ENCODE peak calls at places on chromosomes 16 and 17, in five cellular contexts. F is tibial artery; O is testis; C is CD8-positive, alpha-beta T cell; B is A549. X is an unnamed sample. For H3K4me1, the result is how much of the 10 kb centered on the place peaks cover.

GRCh38 chr17:77403854-77404253 is 263.1 kb downstream of the SEC14L1 start:
- DNase-seq in F (no peak), O (no peak), C (no peak), B (no peak), X (no peak)

GRCh38 chr16:68013440-68013839 is 2.3 kb downstream of the DPEP2NB start:
- DNase-seq in F (no peak), O (no peak), C (no peak), B (no peak), X (no peak)

GRCh38 chr16:10009691-10010090 is 172.5 kb downstream of the GRIN2A start:
- DNase-seq in F (no peak), O (no peak), C (no peak), B (no peak), X (no peak)

GRCh38 chr16:84270531-84270930 is 24.1 kb upstream of the WFDC1 start:
- DNase-seq in F (no peak), O (no peak), C (no peak), B (no peak), X (no peak)

GRCh38 chr16:48082516-48082915 is 73.3 kb downstream of the ABCC12 start:
- DNase-seq in F (no peak), O (no peak), C (no peak), B (no peak), X (no peak)

GRCh38 chr16:46918905-46919792 is 35.0 kb downstream of the GPT2 start:
- DNase-seq in F (no peak), O (no peak), C (no peak), B (no peak), X (no peak)

GRCh38 chr16:79134300-79134699 is 466.2 kb downstream of the MAF start:
- DNase-seq in F (no peak), O (no peak), C (no peak), B (no peak), X (no peak)

GRCh38 chr16:16096161-16096857 is 127.0 kb downstream of the ABCC6 start:
- DNase-seq in F (peak), O (peak), C (no peak), B (no peak), X (no peak)

GRCh38 chr17:39794249-39794970 is 56.7 kb downstream of the GRB7 start:
- DNase-seq in F (no peak), O (no peak), C (no peak), B (no peak), X (no peak)

GRCh38 chr17:69878661-69879060 is 196.4 kb upstream of the KCNJ16 start:
- DNase-seq in F (no peak), O (no peak), C (no peak), B (no peak), X (no peak)

GRCh38 chr17:29238133-29238850 is 8.4 kb upstream of the CRYBA1 start:
- DNase-seq in F (no peak), O (no peak), C (no peak), B (no peak), X (peak)

GRCh38 chr16:79430129-79430789 is 170.3 kb downstream of the MAF start:
- DNase-seq in F (no peak), O (no peak), C (no peak), B (no peak), X (no peak)

GRCh38 chr17:47785538-47786123 is 36.0 kb downstream of the OSBPL7 start:
- DNase-seq in F (no peak), O (no peak), C (no peak), B (no peak), X (no peak)

GRCh38 chr16:73006021-73006420 is 41.9 kb downstream of the ZFHX3 start:
- DNase-seq in F (no peak), O (no peak), C (no peak), B (no peak), X (no peak)

GRCh38 chr17:81339502-81340296 is 44.6 kb upstream of the SLC38A10 start:
- DNase-seq in F (no peak), O (no peak), C (no peak), B (peak), X (no peak)

DNA sequence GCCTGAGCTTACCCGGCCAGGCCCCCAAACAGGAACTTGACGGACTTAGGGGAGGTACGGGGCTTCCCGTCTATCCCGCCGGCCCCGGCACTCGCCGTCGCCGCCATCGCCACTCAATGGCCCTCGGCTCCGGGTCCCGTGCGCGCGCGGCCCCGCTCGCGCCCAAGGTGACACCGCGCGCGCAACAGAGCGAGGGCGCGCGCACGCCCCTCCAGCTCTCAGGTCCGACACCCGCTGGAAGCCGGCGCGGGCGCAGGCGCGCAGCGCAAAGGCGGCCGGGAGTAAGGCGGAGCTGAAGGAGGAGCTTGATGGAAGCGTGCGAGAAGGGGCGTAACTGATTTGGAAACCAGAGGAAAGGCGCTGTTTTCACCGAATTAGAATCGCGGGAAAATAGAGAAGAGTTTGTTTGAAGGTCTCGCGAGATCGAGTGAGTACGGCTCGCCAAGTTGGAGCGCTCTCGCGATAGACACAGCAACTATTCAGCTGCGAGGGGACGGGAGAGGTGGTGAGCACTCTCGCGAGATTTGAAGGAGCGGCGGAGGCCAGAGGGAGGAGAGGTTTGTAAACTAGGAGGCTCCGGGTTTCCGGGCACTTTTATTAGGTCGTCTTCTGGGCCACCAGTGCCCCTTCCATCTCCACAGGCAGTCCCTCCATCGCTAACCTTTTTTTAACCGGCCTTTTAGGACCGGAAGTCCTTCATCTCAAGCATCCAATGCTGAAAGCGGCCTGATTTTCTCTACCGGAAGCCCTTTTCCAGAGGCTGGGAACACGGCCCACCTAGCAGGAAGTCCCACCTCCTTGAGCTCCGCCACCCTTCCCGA is at the start of the genes RNF167 and SLC25A11:
- DNase-seq in F (peak), O (peak), C (peak), B (peak), X (peak)
- H3K4me1 ChIP-seq in F (under half), O (under half), C (half or more), B (under half), X (under half)

DNA sequence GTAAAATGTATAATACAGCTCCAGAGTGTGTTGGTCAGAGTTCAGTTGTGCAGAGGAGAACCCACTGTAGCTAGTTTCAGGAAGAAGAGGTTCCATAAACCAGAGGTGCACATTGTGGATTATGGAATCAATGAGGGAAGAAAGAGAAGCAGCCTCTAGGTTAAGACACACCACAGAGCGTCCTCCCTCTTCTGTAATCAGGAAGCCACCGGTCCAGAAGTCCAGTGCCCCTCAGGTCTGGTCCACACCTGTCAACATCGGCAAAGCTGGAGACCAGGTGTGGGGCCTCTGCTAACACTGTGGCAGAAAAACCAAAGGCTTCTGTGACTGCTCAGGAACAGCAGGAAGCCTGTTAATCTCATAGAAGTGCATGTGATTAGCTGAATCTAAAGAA is 23.4 kb downstream of the LIMD2 start:
- DNase-seq in F (no peak), O (no peak), C (no peak), B (no peak), X (no peak)
- H3K27ac ChIP-seq in F (peak), O (no peak), C (no peak), B (no peak), X (no peak)

GRCh38 chr17:18944646-18945045 is 7.3 kb upstream of the SLC5A10 start:
- DNase-seq in F (no peak), O (no peak), C (no peak), B (no peak), X (no peak)

GRCh38 chr17:18949566-18949965 is 2.4 kb upstream of the SLC5A10 start:
- DNase-seq in F (no peak), O (peak), C (no peak), B (no peak), X (no peak)

GRCh38 chr17:18948476-18949006 is 3.4 kb upstream of the SLC5A10 start:
- DNase-seq in F (no peak), O (no peak), C (no peak), B (no peak), X (no peak)

GRCh38 chr17:18947866-18948265 is 4.1 kb upstream of the SLC5A10 start:
- DNase-seq in F (no peak), O (no peak), C (no peak), B (no peak), X (no peak)

DNA sequence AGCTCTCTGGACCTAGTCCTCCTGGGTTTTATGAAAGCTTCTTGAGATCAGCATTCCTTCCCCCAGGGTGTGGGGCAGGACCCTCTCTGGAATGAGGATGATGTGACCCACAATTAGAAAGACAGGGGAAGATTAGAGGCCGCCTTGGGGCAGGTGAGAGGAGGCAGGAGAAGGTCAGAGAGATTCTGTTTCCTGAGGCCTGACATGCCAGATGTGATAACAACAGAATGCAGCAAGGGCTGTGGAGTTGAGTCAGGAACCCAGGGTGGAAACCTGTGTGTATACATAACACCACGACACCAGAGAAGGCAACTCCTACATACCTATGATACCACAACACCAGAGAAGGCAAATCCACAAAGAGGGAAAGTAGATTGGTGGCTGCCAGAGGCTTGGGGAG is 5.4 kb upstream of the SLC5A10 start:
- DNase-seq in F (no peak), O (no peak), C (no peak), B (no peak), X (no peak)
- H3K4me3 ChIP-seq in F (no peak), O (no peak), C (no peak), B (no peak), X (no peak)

DNA sequence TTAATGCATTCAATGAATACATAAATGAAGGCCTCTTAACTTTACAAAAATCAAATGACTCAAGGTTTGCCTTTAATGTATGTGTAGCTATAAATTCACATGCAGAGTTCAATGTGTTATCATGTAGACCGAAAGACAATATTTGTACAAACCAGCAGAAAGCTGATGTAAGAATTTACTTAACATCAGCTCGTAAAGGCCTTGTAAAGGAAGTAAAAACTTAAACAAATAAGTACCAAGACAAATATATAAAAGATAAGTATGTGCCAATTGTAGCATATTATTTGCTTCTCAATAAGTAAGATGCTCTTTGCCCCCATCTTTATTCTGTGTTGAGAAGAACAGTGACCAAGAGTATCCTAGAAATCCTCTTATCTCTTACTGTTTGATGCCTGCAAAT is 105.7 kb downstream of the SYCE1L start:
- DNase-seq in F (no peak), O (no peak), C (no peak), B (no peak), X (no peak)
- H3K4me1 ChIP-seq in F (under half), O (under half), C (under half), B (half or more), X (under half)

GRCh38 chr16:11604783-11605563 is 18.3 kb upstream of the LITAF start:
- DNase-seq in F (no peak), O (peak), C (no peak), B (no peak), X (no peak)
- H3K27ac ChIP-seq in F (peak), O (no peak), C (no peak), B (peak), X (peak)

GRCh38 chr17:44310188-44310587 is 1.8 kb downstream of the RUNDC3A start:
- DNase-seq in F (no peak), O (no peak), C (no peak), B (no peak), X (no peak)

GRCh38 chr17:44310612-44311376 is 2.4 kb downstream of the RUNDC3A start:
- DNase-seq in F (no peak), O (no peak), C (no peak), B (no peak), X (no peak)

GRCh38 chr17:44308320-44308818 is at the start of gene RUNDC3A:
- DNase-seq in F (peak), O (peak), C (peak), B (peak), X (peak)

GRCh38 chr17:44308865-44309264 is 464 bp downstream of the RUNDC3A start:
- DNase-seq in F (no peak), O (no peak), C (no peak), B (no peak), X (no peak)

GRCh38 chr17:44309472-44309871 is 1.1 kb downstream of the RUNDC3A start:
- DNase-seq in F (no peak), O (no peak), C (no peak), B (no peak), X (no peak)
- H3K4me3 ChIP-seq in F (no peak), O (no peak), C (peak), B (no peak), X (no peak)

GRCh38 chr17:4314618-4315017 is 50.8 kb upstream of the ANKFY1 start:
- DNase-seq in F (no peak), O (no peak), C (no peak), B (no peak), X (no peak)

GRCh38 chr17:4313482-4314114 is 49.8 kb upstream of the ANKFY1 start:
- DNase-seq in F (no peak), O (no peak), C (no peak), B (no peak), X (no peak)

GRCh38 chr17:4316648-4317047 is 49.8 kb downstream of the UBE2G1 start:
- DNase-seq in F (no peak), O (no peak), C (no peak), B (no peak), X (no peak)

GRCh38 chr17:4317648-4318047 is 48.8 kb downstream of the UBE2G1 start:
- DNase-seq in F (no peak), O (no peak), C (no peak), B (no peak), X (no peak)

GRCh38 chr17:4314179-4314578 is 50.4 kb upstream of the ANKFY1 start:
- DNase-seq in F (no peak), O (no peak), C (no peak), B (no peak), X (no peak)
- H3K4me1 ChIP-seq in F (under half), O (half or more), C (under half), B (under half), X (half or more)

GRCh38 chr17:13435230-13435629 is 166.5 kb downstream of the HS3ST3A1 start:
- DNase-seq in F (no peak), O (no peak), C (no peak), B (no peak), X (no peak)

DNA sequence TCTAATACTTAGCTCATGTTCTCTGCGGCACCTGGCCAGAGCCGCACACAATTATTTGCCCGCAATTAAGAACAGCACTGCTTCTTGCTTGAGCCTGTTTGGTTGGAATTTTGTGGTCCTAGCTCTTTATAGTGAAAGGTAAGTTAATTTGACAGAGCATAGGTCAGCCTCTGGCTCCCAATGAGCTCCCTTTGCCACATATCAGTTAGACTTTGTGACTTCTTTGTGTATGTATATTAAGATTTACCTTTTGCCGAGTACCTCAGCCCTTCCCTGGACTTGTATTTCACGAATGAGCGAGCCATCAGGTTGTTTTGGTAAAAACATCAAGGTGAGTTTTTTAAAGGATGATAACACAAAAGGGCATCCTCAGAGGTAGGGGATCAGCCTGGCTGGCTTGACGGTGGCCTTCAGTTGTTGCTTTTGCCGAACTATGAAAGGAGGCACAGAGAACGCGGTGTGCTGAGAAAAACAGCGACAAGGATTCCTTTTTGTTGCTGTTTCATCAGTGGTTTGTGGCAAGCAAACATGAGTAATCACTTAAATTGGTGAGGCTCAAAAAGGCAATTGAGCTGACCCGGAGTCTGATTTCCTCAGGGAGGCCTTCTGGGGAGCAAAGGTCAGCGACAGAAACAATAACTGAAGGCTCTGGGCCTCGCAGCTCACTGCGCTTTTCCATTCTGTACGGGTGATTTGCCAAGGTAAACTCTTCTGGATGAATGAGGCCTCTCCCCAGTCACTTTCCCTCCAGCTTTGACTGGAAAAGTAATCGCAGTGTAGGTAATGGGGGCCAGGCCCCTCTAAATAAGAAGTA is 163.6 kb downstream of the HS3ST3A1 start:
- DNase-seq in F (no peak), O (no peak), C (no peak), B (no peak), X (no peak)
- H3K27ac ChIP-seq in F (no peak), O (no peak), C (no peak), B (no peak), X (no peak)

GRCh38 chr16:86170720-86171119 is 271.8 kb downstream of the IRF8 start:
- DNase-seq in F (no peak), O (no peak), C (no peak), B (no peak), X (no peak)
- H3K4me3 ChIP-seq in F (no peak), O (no peak), C (no peak), B (no peak), X (no peak)